ENCODE peak calls at places on chromosomes 2 and 18, in six cellular contexts. S is adrenal gland, A is fibroblast of mammary gland, Q is uterus, J is fibroblast of lung, D is GM06990. E is an unnamed sample.

GRCh38 chr2:119333360-119333759 is 33.3 kb downstream of the C2orf76 start:
- DNase-seq in S (peak), A (peak), Q (no peak), J (no peak), D (no peak), E (no peak)

GRCh38 chr2:127103243-127104165 is 3.5 kb downstream of the BIN1 start:
- DNase-seq in S (peak), A (no peak), Q (no peak), J (no peak), D (no peak), E (no peak)

GRCh38 chr2:27960237-27960912 is 69.8 kb downstream of the BABAM2 start:
- DNase-seq in S (no peak), A (peak), Q (no peak), J (peak), D (no peak), E (peak)

GRCh38 chr2:78023356-78023755 is 501.2 kb upstream of the LRRTM4 start:
- DNase-seq in S (no peak), A (no peak), Q (no peak), J (no peak), D (no peak), E (no peak)

GRCh38 chr2:85778646-85779364 is 25.0 kb downstream of the ATOH8 start:
- DNase-seq in S (no peak), A (no peak), Q (no peak), J (no peak), D (no peak), E (no peak)

GRCh38 chr2:111172666-111173065 is 52.0 kb downstream of the BCL2L11 start:
- DNase-seq in S (no peak), A (no peak), Q (no peak), J (no peak), D (no peak), E (no peak)

GRCh38 chr2:205474746-205475145 is 207.6 kb upstream of the NRP2 start:
- DNase-seq in S (no peak), A (peak), Q (no peak), J (peak), D (no peak), E (peak)

GRCh38 chr18:8814206-8814605 is 108.8 kb downstream of the MTCL1 start:
- DNase-seq in S (no peak), A (peak), Q (no peak), J (peak), D (no peak), E (no peak)

GRCh38 chr2:239751719-239752355 is 273.3 kb downstream of the NDUFA10 start:
- DNase-seq in S (peak), A (no peak), Q (no peak), J (peak), D (peak), E (peak)

GRCh38 chr2:144516417-144516980 is 3.4 kb downstream of the ZEB2 start:
- DNase-seq in S (no peak), A (no peak), Q (no peak), J (peak), D (no peak), E (peak)

GRCh38 chr2:241508240-241508509 is 209 bp downstream of the STK25 start:
- DNase-seq in S (no peak), A (no peak), Q (no peak), J (no peak), D (no peak), E (no peak)

GRCh38 chr2:70084973-70085710 is 2.1 kb upstream of the PCBP1 start:
- DNase-seq in S (peak), A (no peak), Q (no peak), J (no peak), D (peak), E (no peak)

DNA sequence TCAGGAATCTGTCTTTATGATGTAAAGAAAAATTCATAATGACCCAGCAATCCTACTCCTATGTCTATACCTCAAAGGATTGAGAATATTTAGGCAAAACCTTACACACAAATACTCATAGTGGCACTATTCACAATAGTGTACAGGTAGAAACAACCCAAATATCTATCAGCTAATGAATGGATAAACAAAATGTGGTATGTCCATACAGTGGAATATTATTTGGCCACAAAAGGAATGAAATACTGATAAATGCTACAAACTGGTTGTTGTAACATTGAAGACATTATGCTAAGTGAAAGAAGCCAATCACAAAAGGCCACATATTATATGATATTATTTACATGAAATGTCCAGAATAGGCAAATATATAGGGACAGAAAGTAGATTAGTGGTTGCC is 24.7 kb downstream of the PDK1 start:
- DNase-seq in S (no peak), A (no peak), Q (no peak), J (no peak), D (no peak), E (no peak)
- H3K4me3 ChIP-seq in S (no peak), A (no peak), Q (no peak), J (no peak), D (no peak), E (no peak)

DNA sequence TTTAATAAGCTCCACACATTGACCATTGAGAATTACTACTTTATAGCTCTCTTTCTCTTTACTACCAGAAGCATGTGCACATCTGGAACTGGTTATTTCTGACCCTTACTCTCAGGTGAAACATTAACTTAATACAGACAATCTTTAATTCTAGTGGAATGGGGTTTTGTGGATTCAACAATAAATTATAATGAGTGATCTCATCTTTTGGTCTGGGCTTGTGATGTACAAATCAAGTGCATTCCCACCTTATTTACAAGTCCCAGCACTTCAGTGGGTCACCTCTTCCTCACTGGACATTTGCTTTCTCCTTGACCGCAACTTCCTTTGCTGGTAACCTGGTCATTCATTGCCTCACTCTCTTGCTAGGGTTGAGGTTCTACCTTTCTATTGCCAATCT is 15.8 kb downstream of the ARHGAP15 start:
- DNase-seq in S (no peak), A (no peak), Q (no peak), J (no peak), D (no peak), E (no peak)
- H3K4me3 ChIP-seq in S (no peak), A (no peak), Q (no peak), J (no peak), D (no peak), E (no peak)

GRCh38 chr2:184444623-184445223 is 153.6 kb upstream of the ZNF804A start:
- DNase-seq in S (no peak), A (no peak), Q (no peak), J (no peak), D (no peak), E (no peak)
- H3K4me3 ChIP-seq in S (no peak), A (no peak), Q (no peak), J (no peak), D (no peak), E (no peak)

GRCh38 chr2:50346586-50347351 is 685.2 kb downstream of the NRXN1 start:
- DNase-seq in S (no peak), A (no peak), Q (no peak), J (no peak), D (no peak), E (no peak)
- H3K4me3 ChIP-seq in S (no peak), A (no peak), Q (no peak), J (no peak), D (no peak), E (no peak)

GRCh38 chr18:45686892-45687611 is 36.9 kb upstream of the SLC14A1 start:
- DNase-seq in S (no peak), A (no peak), Q (no peak), J (no peak), D (peak), E (no peak)
- H3K4me3 ChIP-seq in S (no peak), A (no peak), Q (no peak), J (no peak), D (peak), E (no peak)

DNA sequence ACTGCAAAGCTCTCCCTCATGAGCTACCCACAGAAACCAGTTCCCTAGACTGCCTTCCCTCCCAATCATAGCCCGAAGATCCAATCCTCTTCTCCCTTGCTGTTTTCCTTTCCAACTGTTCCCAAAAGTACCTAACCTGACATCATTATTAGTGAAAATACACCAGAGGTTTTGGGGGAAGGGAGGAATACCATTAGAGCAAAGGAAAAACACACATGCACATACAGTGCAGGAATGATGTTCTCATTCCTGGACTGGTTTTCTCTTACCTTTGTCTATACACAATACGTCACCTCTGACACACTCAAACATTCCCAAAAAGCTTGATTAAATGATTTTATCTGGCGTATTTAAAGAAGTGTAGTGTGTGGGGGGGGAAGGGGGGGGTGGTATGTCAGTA is 46.2 kb downstream of the IKZF2 start:
- DNase-seq in S (no peak), A (no peak), Q (no peak), J (no peak), D (no peak), E (no peak)
- H3K4me3 ChIP-seq in S (no peak), A (no peak), Q (no peak), J (no peak), D (no peak), E (no peak)

GRCh38 chr2:160912276-160912675 is 248.0 kb upstream of the TANK start:
- DNase-seq in S (no peak), A (peak), Q (no peak), J (no peak), D (no peak), E (no peak)

GRCh38 chr2:160910681-160911080 is 249.5 kb upstream of the TANK start:
- DNase-seq in S (no peak), A (peak), Q (no peak), J (peak), D (no peak), E (peak)

GRCh38 chr2:160909781-160910242 is 250.4 kb upstream of the TANK start:
- DNase-seq in S (no peak), A (peak), Q (no peak), J (peak), D (no peak), E (peak)

GRCh38 chr2:160913323-160913722 is 246.9 kb upstream of the TANK start:
- DNase-seq in S (no peak), A (no peak), Q (no peak), J (no peak), D (no peak), E (no peak)

GRCh38 chr2:160911258-160911657 is 249.0 kb upstream of the TANK start:
- DNase-seq in S (no peak), A (peak), Q (no peak), J (peak), D (no peak), E (no peak)
- H3K4me3 ChIP-seq in S (no peak), A (no peak), Q (no peak), J (no peak), D (no peak), E (no peak)

GRCh38 chr2:20578266-20578894 is 72.5 kb downstream of the HS1BP3 start:
- DNase-seq in S (no peak), A (no peak), Q (no peak), J (no peak), D (no peak), E (no peak)
- H3K4me3 ChIP-seq in S (no peak), A (no peak), Q (no peak), J (no peak), D (no peak), E (no peak)

GRCh38 chr18:13871701-13872100 is 43.6 kb downstream of the MC2R start:
- DNase-seq in S (no peak), A (no peak), Q (no peak), J (no peak), D (no peak), E (no peak)
- H3K4me3 ChIP-seq in S (no peak), A (no peak), Q (no peak), J (no peak), D (no peak), E (no peak)